ENCODE peak calls at places on chromosomes 11 and 22, in four cellular contexts. One of them, this sample, is unnamed. For H3K4me1 and H3K27me3, the result is how much of the 10 kb centered on the place peaks cover.

GRCh38 chr11:62264004-62264403 is 6.0 kb upstream of the SCGB2A2 start:
- DNase-seq in BE2C: no peak
- DNase-seq in mesendoderm: no peak
- DNase-seq in cardiac muscle cell: no peak
- DNase-seq in this sample: no peak

GRCh38 chr22:40178417-40179409 is 988 bp downstream of the TNRC6B start:
- DNase-seq in BE2C: peak
- DNase-seq in mesendoderm: peak
- DNase-seq in cardiac muscle cell: peak
- DNase-seq in this sample: peak

GRCh38 chr11:34978236-34979191 is 62.1 kb downstream of the PDHX start:
- DNase-seq in BE2C: no peak
- DNase-seq in mesendoderm: peak
- DNase-seq in cardiac muscle cell: peak
- DNase-seq in this sample: no peak

GRCh38 chr22:27068121-27068520 is 410.7 kb downstream of the MIAT start:
- DNase-seq in BE2C: no peak
- DNase-seq in mesendoderm: no peak
- DNase-seq in cardiac muscle cell: no peak
- DNase-seq in this sample: no peak

GRCh38 chr22:49176956-49177355 is 650.7 kb downstream of the BRD1 start:
- DNase-seq in BE2C: no peak
- DNase-seq in mesendoderm: no peak
- DNase-seq in cardiac muscle cell: no peak
- DNase-seq in this sample: no peak

GRCh38 chr11:126124284-126124683 is 61.6 kb upstream of the CDON start:
- DNase-seq in BE2C: no peak
- DNase-seq in mesendoderm: no peak
- DNase-seq in cardiac muscle cell: no peak
- DNase-seq in this sample: no peak

GRCh38 chr11:117497206-117497951 is 169.7 kb downstream of the CEP164 start:
- DNase-seq in BE2C: no peak
- DNase-seq in mesendoderm: no peak
- DNase-seq in cardiac muscle cell: no peak
- DNase-seq in this sample: no peak

GRCh38 chr11:44949160-44950035 is 1.3 kb downstream of the TP53I11 start:
- DNase-seq in BE2C: no peak
- DNase-seq in mesendoderm: peak
- DNase-seq in cardiac muscle cell: peak
- DNase-seq in this sample: peak

GRCh38 chr11:10314199-10315072 is 9.6 kb downstream of the ADM start:
- DNase-seq in BE2C: no peak
- DNase-seq in mesendoderm: peak
- DNase-seq in cardiac muscle cell: peak
- DNase-seq in this sample: peak

GRCh38 chr11:61507962-61508824 is at the start of gene LRRC10B:
- DNase-seq in BE2C: peak
- DNase-seq in mesendoderm: peak
- DNase-seq in cardiac muscle cell: peak
- DNase-seq in this sample: peak

GRCh38 chr11:118790357-118791014 is 478 bp downstream of the DDX6 start:
- DNase-seq in BE2C: peak
- DNase-seq in mesendoderm: peak
- DNase-seq in cardiac muscle cell: peak
- DNase-seq in this sample: peak

GRCh38 chr11:67344264-67344663 is 9.1 kb downstream of the POLD4 start:
- DNase-seq in BE2C: no peak
- DNase-seq in mesendoderm: no peak
- DNase-seq in cardiac muscle cell: no peak
- DNase-seq in this sample: no peak

GRCh38 chr11:47192111-47192510 is 5.9 kb upstream of the PACSIN3 start:
- DNase-seq in BE2C: no peak
- DNase-seq in mesendoderm: peak
- DNase-seq in cardiac muscle cell: no peak
- DNase-seq in this sample: no peak

GRCh38 chr22:33054276-33054675 is 3.9 kb downstream of the SYN3 start:
- DNase-seq in BE2C: no peak
- DNase-seq in mesendoderm: no peak
- DNase-seq in cardiac muscle cell: no peak
- DNase-seq in this sample: no peak

GRCh38 chr22:33053323-33053722 is 4.9 kb downstream of the SYN3 start:
- DNase-seq in BE2C: no peak
- DNase-seq in mesendoderm: no peak
- DNase-seq in cardiac muscle cell: no peak
- DNase-seq in this sample: no peak

GRCh38 chr22:33051960-33052839 is 6.0 kb downstream of the SYN3 start:
- DNase-seq in BE2C: no peak
- DNase-seq in mesendoderm: peak
- DNase-seq in cardiac muscle cell: peak
- DNase-seq in this sample: no peak

GRCh38 chr22:33057363-33057995 is 702 bp downstream of the SYN3 start:
- DNase-seq in BE2C: no peak
- DNase-seq in mesendoderm: peak
- DNase-seq in cardiac muscle cell: no peak
- DNase-seq in this sample: no peak

DNA sequence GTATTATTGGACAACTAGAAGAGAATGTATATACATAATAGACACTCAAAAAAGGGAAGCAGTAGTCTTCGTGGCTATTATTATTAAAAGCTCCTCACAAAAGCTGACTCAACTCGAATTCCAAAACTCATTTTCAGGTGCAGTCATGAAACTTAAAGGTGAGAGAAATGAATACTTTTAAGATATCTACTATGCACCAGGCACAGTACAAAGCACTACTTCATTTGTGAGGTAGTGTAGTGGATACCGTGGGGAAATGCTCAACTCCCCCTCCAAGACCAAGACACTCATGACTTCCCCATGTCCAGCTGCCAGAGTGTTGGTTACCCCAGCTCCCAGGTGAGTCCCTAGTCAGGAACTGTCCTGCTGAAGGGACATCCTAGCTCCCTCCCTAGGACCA is 2.1 kb downstream of the SYN3 start:
- DNase-seq in BE2C: no peak
- DNase-seq in mesendoderm: no peak
- DNase-seq in cardiac muscle cell: no peak
- DNase-seq in this sample: no peak
- H3K4me3 ChIP-seq in BE2C: no peak
- H3K4me3 ChIP-seq in mesendoderm: no peak
- H3K4me3 ChIP-seq in cardiac muscle cell: no peak
- H3K4me3 ChIP-seq in this sample: no peak

GRCh38 chr22:30317778-30318177 is 9.0 kb downstream of the TBC1D10A start:
- DNase-seq in BE2C: no peak
- DNase-seq in mesendoderm: no peak
- DNase-seq in cardiac muscle cell: no peak
- DNase-seq in this sample: no peak

GRCh38 chr22:30312053-30312452 is 14.7 kb downstream of the TBC1D10A start:
- DNase-seq in BE2C: no peak
- DNase-seq in mesendoderm: no peak
- DNase-seq in cardiac muscle cell: no peak
- DNase-seq in this sample: no peak

GRCh38 chr22:30315962-30316576 is 10.7 kb downstream of the TBC1D10A start:
- DNase-seq in BE2C: no peak
- DNase-seq in mesendoderm: no peak
- DNase-seq in cardiac muscle cell: no peak
- DNase-seq in this sample: no peak

GRCh38 chr22:30313527-30314385 is 13.0 kb downstream of the TBC1D10A start:
- DNase-seq in BE2C: peak
- DNase-seq in mesendoderm: no peak
- DNase-seq in cardiac muscle cell: no peak
- DNase-seq in this sample: peak

GRCh38 chr22:30314918-30315317 is 11.8 kb downstream of the TBC1D10A start:
- DNase-seq in BE2C: no peak
- DNase-seq in mesendoderm: peak
- DNase-seq in cardiac muscle cell: no peak
- DNase-seq in this sample: no peak
- H3K4me1 ChIP-seq in BE2C: under half
- H3K4me1 ChIP-seq in mesendoderm: under half
- H3K4me1 ChIP-seq in cardiac muscle cell: under half
- H3K4me1 ChIP-seq in this sample: under half

DNA sequence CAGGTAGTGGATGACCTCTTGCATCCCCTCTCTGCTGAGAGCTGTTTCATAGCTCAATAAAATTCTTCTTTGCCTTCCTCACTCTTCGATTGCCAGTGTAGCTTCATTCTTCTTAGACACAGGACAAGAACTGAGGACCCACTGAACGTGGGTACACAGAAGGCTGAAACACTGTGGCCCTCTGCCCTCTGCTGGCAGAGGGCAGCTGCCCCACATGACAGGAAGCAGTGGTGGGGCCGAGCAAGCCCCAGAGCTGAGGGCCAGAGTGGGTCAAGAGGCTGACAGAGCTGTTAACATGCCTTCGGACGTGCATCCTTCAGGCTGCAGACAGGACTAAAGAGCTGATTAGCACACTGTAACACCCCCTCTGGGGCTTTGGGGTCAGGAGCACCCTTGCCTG is 15.6 kb downstream of the SMC1B start:
- DNase-seq in BE2C: no peak
- DNase-seq in mesendoderm: peak
- DNase-seq in cardiac muscle cell: peak
- DNase-seq in this sample: peak
- H3K27me3 ChIP-seq in BE2C: under half
- H3K27me3 ChIP-seq in mesendoderm: under half
- H3K27me3 ChIP-seq in cardiac muscle cell: under half
- H3K27me3 ChIP-seq in this sample: under half

DNA sequence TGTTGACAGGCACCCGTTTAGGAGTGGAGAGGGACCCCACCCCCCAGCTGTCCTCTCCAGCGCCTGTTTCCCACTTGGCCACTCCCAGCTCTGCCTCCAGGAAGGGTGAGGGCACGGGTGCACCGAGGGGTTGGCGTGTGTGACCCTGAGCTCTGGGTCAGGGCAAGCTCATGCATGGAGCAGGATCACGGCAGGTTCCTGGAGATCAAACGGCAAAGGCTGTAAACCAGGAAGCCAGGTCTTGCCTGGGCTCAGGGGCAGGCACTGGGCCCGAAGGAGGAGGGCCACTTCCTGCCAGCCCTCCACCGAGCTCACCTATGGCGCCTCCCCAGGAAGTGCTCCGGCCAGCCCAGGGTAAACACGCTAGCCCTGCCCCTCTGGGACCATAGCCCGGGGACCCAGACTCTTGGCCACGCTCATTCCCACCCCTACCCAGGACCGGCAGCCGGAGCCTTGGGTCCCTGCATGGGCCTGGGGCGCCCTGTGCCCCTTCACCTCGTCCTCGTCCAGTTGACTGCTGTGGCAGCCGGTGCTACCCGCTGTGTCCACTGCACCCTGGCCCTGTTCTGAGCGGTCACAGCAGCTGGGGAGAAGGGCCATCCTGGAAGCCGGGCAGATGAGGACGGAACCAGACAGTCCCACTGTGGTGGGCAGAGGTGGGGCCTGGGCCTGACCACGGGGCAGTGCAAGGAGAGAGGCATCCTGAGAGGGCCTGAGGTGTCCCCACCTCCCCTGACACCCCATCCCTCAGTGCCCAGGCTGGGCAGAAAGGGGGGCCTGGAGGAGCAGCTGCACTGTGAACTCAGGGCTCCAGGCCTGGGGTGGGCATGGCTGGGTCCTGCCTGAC is 1.0 kb upstream of the EPS8L2 start:
- DNase-seq in BE2C: no peak
- DNase-seq in mesendoderm: no peak
- DNase-seq in cardiac muscle cell: no peak
- DNase-seq in this sample: peak
- H3K4me3 ChIP-seq in BE2C: no peak
- H3K4me3 ChIP-seq in mesendoderm: no peak
- H3K4me3 ChIP-seq in cardiac muscle cell: no peak
- H3K4me3 ChIP-seq in this sample: peak

DNA sequence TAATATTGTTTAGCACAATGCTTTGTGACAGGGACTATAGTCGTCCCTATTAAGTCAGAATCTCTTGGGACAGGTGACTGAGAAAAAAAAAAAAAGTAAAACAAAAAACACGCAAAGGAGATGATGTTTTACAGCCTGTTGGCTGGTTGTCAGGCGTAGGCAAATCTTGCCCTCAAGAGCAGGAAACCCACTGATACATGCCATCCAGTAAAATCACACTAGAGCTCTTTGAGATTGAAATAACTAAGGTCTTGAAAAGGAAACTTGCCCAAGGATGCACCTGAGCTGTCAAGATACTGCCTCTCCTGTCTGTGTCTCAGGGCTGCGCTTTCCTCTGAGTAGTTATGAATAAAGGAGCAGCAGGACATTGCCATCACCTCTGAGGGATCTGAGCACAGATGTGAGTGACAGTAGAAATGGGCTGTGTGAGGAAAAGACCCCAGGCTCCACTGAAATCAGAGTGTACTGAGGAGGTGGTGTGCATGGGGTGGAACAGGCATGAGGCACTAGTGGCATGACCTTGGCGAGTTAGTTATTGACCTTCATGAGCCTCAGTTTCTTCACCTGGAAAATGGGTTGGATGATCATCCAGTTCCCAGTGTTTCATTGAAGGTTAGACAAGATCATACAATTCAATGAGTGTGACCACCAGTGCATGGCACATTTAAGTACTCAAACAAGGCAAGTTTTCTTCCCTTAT is 23.3 kb downstream of the MICAL2 start:
- DNase-seq in BE2C: no peak
- DNase-seq in mesendoderm: no peak
- DNase-seq in cardiac muscle cell: no peak
- DNase-seq in this sample: no peak
- H3K4me1 ChIP-seq in BE2C: under half
- H3K4me1 ChIP-seq in mesendoderm: under half
- H3K4me1 ChIP-seq in cardiac muscle cell: under half
- H3K4me1 ChIP-seq in this sample: under half